ENCODE peak calls at places on chromosome 5, in six cellular contexts. C is AG04450, G is sigmoid colon, Z is HCT116, R is hepatocyte, W is body of pancreas. J is an unnamed sample.

GRCh38 chr5:95519681-95520080 is 35.1 kb downstream of the SKIC3 start:
- DNase-seq in C (no peak), G (no peak), Z (no peak), R (no peak), W (no peak), J (no peak)

GRCh38 chr5:54455413-54456157 is at the start of gene HSPB3:
- DNase-seq in C (no peak), G (peak), Z (no peak), R (no peak), W (no peak), J (no peak)

GRCh38 chr5:177300236-177300880 is 3.2 kb downstream of the RAB24 start:
- DNase-seq in C (peak), G (peak), Z (no peak), R (peak), W (no peak), J (peak)

GRCh38 chr5:137778772-137779564 is 24.8 kb upstream of the HNRNPA0 start:
- DNase-seq in C (no peak), G (no peak), Z (peak), R (peak), W (no peak), J (no peak)

GRCh38 chr5:136699661-136700060 is 334.3 kb upstream of the TRPC7 start:
- DNase-seq in C (no peak), G (no peak), Z (no peak), R (no peak), W (no peak), J (no peak)

GRCh38 chr5:140251527-140251973 is 51.4 kb downstream of the PFDN1 start:
- DNase-seq in C (no peak), G (no peak), Z (peak), R (no peak), W (no peak), J (no peak)

GRCh38 chr5:127025507-127025906 is 4.9 kb downstream of the MARCHF3 start:
- DNase-seq in C (no peak), G (no peak), Z (no peak), R (no peak), W (no peak), J (no peak)

GRCh38 chr5:133950821-133951612 is 17.4 kb downstream of the C5orf15 start:
- DNase-seq in C (no peak), G (no peak), Z (no peak), R (peak), W (no peak), J (no peak)

GRCh38 chr5:93580387-93581100 is 475 bp downstream of the NR2F1-AS1 start:
- DNase-seq in C (no peak), G (peak), Z (no peak), R (no peak), W (no peak), J (no peak)

GRCh38 chr5:96377167-96377566 is 55.9 kb downstream of the PCSK1 start:
- DNase-seq in C (no peak), G (no peak), Z (no peak), R (no peak), W (no peak), J (no peak)

GRCh38 chr5:168340487-168340886 is 49.0 kb downstream of the WWC1 start:
- DNase-seq in C (no peak), G (no peak), Z (no peak), R (no peak), W (no peak), J (no peak)

GRCh38 chr5:55771175-55771655 is 33.4 kb downstream of the DDX4 start:
- DNase-seq in C (no peak), G (no peak), Z (no peak), R (no peak), W (no peak), J (no peak)

GRCh38 chr5:52804978-52805377 is 17.3 kb downstream of the ITGA1 start:
- DNase-seq in C (no peak), G (no peak), Z (no peak), R (no peak), W (no peak), J (no peak)

GRCh38 chr5:52802272-52803011 is 14.7 kb downstream of the ITGA1 start:
- DNase-seq in C (no peak), G (no peak), Z (no peak), R (no peak), W (no peak), J (no peak)

GRCh38 chr5:52807037-52807436 is 19.3 kb downstream of the ITGA1 start:
- DNase-seq in C (no peak), G (no peak), Z (no peak), R (no peak), W (no peak), J (no peak)

GRCh38 chr5:52805614-52806013 is 17.9 kb downstream of the ITGA1 start:
- DNase-seq in C (no peak), G (no peak), Z (no peak), R (no peak), W (no peak), J (no peak)

GRCh38 chr5:52804359-52804758 is 16.6 kb downstream of the ITGA1 start:
- DNase-seq in C (no peak), G (no peak), Z (no peak), R (no peak), W (no peak), J (no peak)
- H3K4me3 ChIP-seq in C (peak), G (peak), Z (no peak), R (no peak), W (no peak), J (no peak)

GRCh38 chr5:159106193-159106568 is 6.5 kb upstream of the EBF1 start:
- DNase-seq in C (no peak), G (no peak), Z (no peak), R (no peak), W (no peak), J (no peak)
- H3K4me3 ChIP-seq in C (no peak), G (peak), Z (no peak), R (peak), W (no peak), J (no peak)

GRCh38 chr5:115545065-115545882 is 699 bp upstream of the FEM1C start:
- DNase-seq in C (no peak), G (no peak), Z (peak), R (no peak), W (no peak), J (no peak)
- H3K4me3 ChIP-seq in C (peak), G (peak), Z (peak), R (no peak), W (no peak), J (peak)

DNA sequence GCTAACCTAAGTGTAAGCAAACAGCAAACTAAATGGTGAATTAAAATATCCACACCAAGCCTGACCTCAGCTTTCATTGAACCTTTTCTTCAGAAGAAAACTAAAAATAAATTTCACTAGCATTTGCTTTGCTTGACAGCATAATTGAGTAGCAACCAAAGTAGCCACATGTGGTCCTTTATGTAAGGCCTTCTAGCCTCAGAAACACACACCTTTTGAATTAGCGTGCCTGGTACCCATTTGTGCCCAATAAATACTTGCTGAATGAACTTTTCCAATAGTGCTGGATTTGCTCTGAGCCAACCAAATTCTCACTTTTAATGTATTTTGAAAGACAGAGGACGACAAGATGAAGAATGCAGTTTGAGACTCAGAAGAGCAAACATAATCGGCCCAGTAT is 2.1 kb upstream of the NIPBL start:
- DNase-seq in C (no peak), G (no peak), Z (no peak), R (no peak), W (no peak), J (no peak)
- H3K4me3 ChIP-seq in C (peak), G (peak), Z (no peak), R (peak), W (no peak), J (peak)

GRCh38 chr5:141342773-141343172 is 856 bp upstream of the PCDHGA3 start:
- DNase-seq in C (no peak), G (no peak), Z (no peak), R (no peak), W (no peak), J (no peak)

GRCh38 chr5:141343953-141344463 is 379 bp downstream of the PCDHGA3 start:
- DNase-seq in C (no peak), G (no peak), Z (no peak), R (no peak), W (no peak), J (no peak)

GRCh38 chr5:141338538-141339306 is at the start of gene PCDHGA2:
- DNase-seq in C (no peak), G (no peak), Z (no peak), R (no peak), W (no peak), J (no peak)

GRCh38 chr5:141345327-141345726 is 1.7 kb downstream of the PCDHGA3 start:
- DNase-seq in C (no peak), G (no peak), Z (no peak), R (no peak), W (no peak), J (no peak)

DNA sequence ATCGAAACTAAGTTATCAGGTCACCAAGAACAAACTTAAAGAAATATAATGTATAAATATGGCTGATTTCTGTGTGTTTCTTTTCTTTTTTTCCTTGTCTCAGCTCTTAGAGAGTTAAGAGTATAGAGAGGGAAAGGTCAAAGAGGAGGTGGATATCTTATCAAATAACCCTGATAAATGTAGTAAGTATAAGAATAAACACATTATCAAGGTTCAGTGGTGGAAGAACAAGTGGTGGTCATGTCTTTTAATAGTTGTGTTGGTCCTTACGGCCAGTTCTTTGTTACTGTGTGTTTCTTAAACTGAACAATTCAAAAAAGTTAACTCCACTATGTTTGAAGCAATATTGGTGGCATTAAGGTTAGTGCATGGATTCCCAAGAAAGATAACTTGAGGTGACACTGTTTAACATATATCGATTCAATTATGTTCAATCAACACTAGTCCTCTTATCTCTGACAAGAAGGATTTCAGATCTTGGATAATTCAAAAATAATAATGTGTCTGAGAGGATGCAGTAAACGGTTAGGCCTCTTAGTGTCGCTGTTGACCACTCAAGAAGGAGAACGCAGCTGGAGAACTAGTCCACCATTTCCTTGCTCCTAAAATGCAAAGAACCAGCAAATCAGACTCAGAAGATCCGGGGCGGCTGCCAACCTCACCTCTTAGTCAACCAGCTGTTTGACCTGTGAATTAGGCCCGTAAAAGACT is at the start of gene PCDHGA3:
- DNase-seq in C (no peak), G (no peak), Z (no peak), R (no peak), W (no peak), J (no peak)
- H3K4me3 ChIP-seq in C (peak), G (peak), Z (no peak), R (no peak), W (no peak), J (no peak)

J was measured in thyroid gland.